ENCODE peak calls at places on chromosomes 1 and 21, in ten cellular contexts. W, S, P, X, D, Q, L, G, U and M are unnamed samples.

GRCh38 chr1:234262754-234263105 is 110.5 kb upstream of the COA6 start:
- DNase-seq in W (no peak), S (no peak), P (peak), X (no peak), D (no peak), Q (no peak), L (no peak), G (no peak), U (no peak), M (no peak)

GRCh38 chr1:89546082-89546889 is 21.7 kb downstream of the LRRC8B start:
- DNase-seq in W (no peak), S (no peak), P (peak), X (peak), D (no peak), Q (no peak), L (no peak), G (no peak), U (no peak), M (no peak)

GRCh38 chr1:30715886-30716285 is 7.5 kb downstream of the MATN1 start:
- DNase-seq in W (no peak), S (peak), P (no peak), X (no peak), D (no peak), Q (no peak), L (no peak), G (no peak), U (no peak), M (no peak)

GRCh38 chr1:241749924-241750695 is 97.9 kb upstream of the EXO1 start:
- DNase-seq in W (no peak), S (no peak), P (no peak), X (no peak), D (no peak), Q (no peak), L (no peak), G (no peak), U (no peak), M (no peak)

GRCh38 chr1:117365350-117366280 is 1.6 kb upstream of the MAN1A2 start:
- DNase-seq in W (no peak), S (peak), P (peak), X (no peak), D (peak), Q (no peak), L (no peak), G (no peak), U (no peak), M (no peak)

GRCh38 chr1:225736651-225737097 is 41.0 kb upstream of the SRP9 start:
- DNase-seq in W (no peak), S (no peak), P (no peak), X (no peak), D (no peak), Q (no peak), L (no peak), G (no peak), U (no peak), M (no peak)

GRCh38 chr1:198676253-198676652 is 37.4 kb downstream of the PTPRC start:
- DNase-seq in W (no peak), S (no peak), P (no peak), X (peak), D (no peak), Q (no peak), L (no peak), G (no peak), U (no peak), M (no peak)

GRCh38 chr1:41655632-41656031 is 171.1 kb upstream of the EDN2 start:
- DNase-seq in W (no peak), S (no peak), P (no peak), X (no peak), D (no peak), Q (no peak), L (no peak), G (no peak), U (no peak), M (no peak)

GRCh38 chr1:13927736-13928135 is 227.7 kb downstream of the PRDM2 start:
- DNase-seq in W (no peak), S (no peak), P (no peak), X (no peak), D (no peak), Q (no peak), L (no peak), G (no peak), U (no peak), M (no peak)

GRCh38 chr1:110634455-110635281 is 28.5 kb upstream of the KCNA2 start:
- DNase-seq in W (peak), S (peak), P (peak), X (no peak), D (peak), Q (peak), L (peak), G (peak), U (peak), M (peak)

GRCh38 chr1:21931171-21932093 is 5.7 kb downstream of the HSPG2 start:
- DNase-seq in W (no peak), S (peak), P (peak), X (peak), D (peak), Q (peak), L (no peak), G (no peak), U (peak), M (peak)

GRCh38 chr21:45478816-45479669 is 63.2 kb downstream of the SLC19A1 start:
- DNase-seq in W (no peak), S (no peak), P (no peak), X (no peak), D (no peak), Q (no peak), L (no peak), G (no peak), U (no peak), M (no peak)

GRCh38 chr1:42282024-42282579 is 52.9 kb downstream of the FOXJ3 start:
- DNase-seq in W (peak), S (no peak), P (peak), X (no peak), D (no peak), Q (no peak), L (no peak), G (no peak), U (no peak), M (no peak)

GRCh38 chr1:21761052-21761451 is 21.9 kb downstream of the USP48 start:
- DNase-seq in W (no peak), S (no peak), P (no peak), X (no peak), D (no peak), Q (no peak), L (no peak), G (no peak), U (no peak), M (no peak)

GRCh38 chr1:87028576-87028975 is 114.1 kb downstream of the HS2ST1 start:
- DNase-seq in W (no peak), S (no peak), P (no peak), X (peak), D (no peak), Q (no peak), L (no peak), G (no peak), U (no peak), M (no peak)

GRCh38 chr1:87039096-87039495 is 124.7 kb downstream of the HS2ST1 start:
- DNase-seq in W (no peak), S (no peak), P (no peak), X (no peak), D (no peak), Q (no peak), L (no peak), G (no peak), U (no peak), M (no peak)

GRCh38 chr1:87030740-87031400 is 116.4 kb downstream of the HS2ST1 start:
- DNase-seq in W (no peak), S (no peak), P (no peak), X (no peak), D (no peak), Q (no peak), L (no peak), G (no peak), U (no peak), M (no peak)

DNA sequence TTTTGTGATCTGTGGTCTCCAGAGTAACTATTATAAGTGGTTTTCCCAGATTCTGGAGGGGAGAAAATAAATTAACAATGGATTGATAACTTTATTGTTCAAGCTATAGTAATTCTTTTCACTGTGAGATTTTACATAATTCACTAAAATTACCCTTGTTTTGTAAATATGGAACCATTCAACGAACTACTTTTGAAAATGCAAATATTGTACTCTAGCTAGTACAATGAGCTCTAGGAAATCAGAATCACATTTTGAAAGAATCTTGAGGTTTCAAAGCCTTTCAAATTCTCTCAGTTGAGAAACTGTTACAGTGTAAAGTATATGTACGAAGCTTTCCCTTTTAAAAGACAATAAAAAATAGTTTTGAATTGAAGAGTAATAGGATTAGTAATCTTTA is 119.9 kb downstream of the HS2ST1 start:
- DNase-seq in W (no peak), S (no peak), P (no peak), X (no peak), D (no peak), Q (no peak), L (no peak), G (no peak), U (no peak), M (no peak)
- TF ChIP-seq POLR2A in W (no peak), S (no peak), P (no peak), X (no peak), D (no peak), Q (no peak), L (no peak), G (no peak), U (no peak), M (no peak)

DNA sequence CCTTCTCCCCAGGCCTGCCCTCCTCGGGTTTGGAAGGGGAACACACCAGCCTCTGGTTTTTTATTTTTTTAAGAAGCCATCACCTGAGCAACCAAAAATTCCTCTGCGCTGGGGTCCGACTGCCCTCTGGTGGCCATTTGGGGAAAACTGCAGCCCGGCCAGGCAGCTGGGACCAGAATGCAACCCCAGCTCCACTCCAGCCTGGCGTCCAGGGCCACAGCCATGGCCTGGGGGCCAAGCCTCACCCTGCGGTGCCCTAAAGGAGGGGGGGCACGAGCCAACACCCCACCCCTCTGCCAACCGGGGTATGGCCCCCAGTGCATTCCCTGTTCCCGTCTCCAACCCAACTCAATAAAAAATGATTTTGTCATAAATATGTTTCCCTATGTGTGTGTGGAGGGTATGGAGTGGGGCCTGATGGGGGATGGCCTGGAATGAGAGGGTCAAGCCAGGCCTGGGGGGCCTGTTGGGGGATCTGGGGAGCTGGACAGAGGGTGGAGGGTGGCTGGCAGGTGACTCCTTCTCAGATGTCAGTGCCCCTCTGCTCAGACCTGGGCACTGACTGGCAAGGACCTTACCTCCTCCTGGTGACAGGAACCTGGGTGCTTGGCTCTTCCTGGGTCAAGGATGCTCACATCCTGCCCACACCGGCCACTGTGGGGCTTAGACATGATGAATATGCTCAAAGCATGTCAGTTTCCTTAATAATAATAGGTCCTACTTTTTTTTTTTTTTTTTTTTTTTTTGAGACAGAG is 3.2 kb downstream of the GPR3 start:
- DNase-seq in W (peak), S (peak), P (peak), X (peak), D (peak), Q (peak), L (peak), G (peak), U (peak), M (peak)
- TF ChIP-seq POLR2A in W (no peak), S (no peak), P (no peak), X (no peak), D (no peak), Q (no peak), L (peak), G (no peak), U (no peak), M (no peak)

GRCh38 chr1:151540021-151540981 is at the start of gene TUFT1:
- DNase-seq in W (peak), S (peak), P (peak), X (peak), D (peak), Q (peak), L (peak), G (peak), U (peak), M (peak)
- TF ChIP-seq POLR2A in W (peak), S (peak), P (peak), X (peak), D (peak), Q (peak), L (peak), G (peak), U (peak), M (no peak)

DNA sequence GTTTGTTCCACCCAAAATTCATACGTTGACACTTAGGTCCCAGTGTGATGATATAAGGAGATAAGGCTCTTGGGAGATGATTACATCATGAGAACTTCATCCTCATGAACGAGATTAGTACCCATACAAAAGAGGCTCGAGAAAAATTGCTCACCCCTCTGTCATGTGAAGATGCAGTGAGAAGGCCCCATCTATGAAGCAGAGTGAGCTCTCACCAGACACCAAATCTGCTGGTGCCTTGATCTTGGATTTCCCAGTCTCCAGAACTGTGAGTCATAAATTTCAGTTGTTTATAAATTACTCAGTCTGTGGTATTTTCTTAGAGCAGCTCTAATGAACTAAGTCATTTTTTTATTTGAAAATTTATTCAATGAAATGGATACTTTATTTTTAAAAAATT is 42.6 kb upstream of the USP25 start:
- DNase-seq in W (no peak), S (no peak), P (peak), X (no peak), D (no peak), Q (no peak), L (no peak), G (no peak), U (no peak), M (no peak)
- TF ChIP-seq POLR2A in W (no peak), S (no peak), P (no peak), X (no peak), D (no peak), Q (no peak), L (no peak), G (no peak), U (no peak), M (no peak)

GRCh38 chr1:6087402-6087772 is 41.7 kb downstream of the KCNAB2 start:
- DNase-seq in W (no peak), S (no peak), P (no peak), X (no peak), D (no peak), Q (no peak), L (no peak), G (no peak), U (no peak), M (no peak)

GRCh38 chr1:6086358-6086757 is 40.7 kb downstream of the KCNAB2 start:
- DNase-seq in W (no peak), S (no peak), P (no peak), X (no peak), D (no peak), Q (no peak), L (no peak), G (no peak), U (no peak), M (no peak)

GRCh38 chr1:6085666-6086065 is 40.0 kb downstream of the KCNAB2 start:
- DNase-seq in W (no peak), S (no peak), P (no peak), X (no peak), D (no peak), Q (no peak), L (no peak), G (no peak), U (no peak), M (no peak)

GRCh38 chr1:6087958-6088357 is 42.3 kb downstream of the KCNAB2 start:
- DNase-seq in W (no peak), S (no peak), P (no peak), X (no peak), D (no peak), Q (no peak), L (no peak), G (no peak), U (no peak), M (no peak)

DNA sequence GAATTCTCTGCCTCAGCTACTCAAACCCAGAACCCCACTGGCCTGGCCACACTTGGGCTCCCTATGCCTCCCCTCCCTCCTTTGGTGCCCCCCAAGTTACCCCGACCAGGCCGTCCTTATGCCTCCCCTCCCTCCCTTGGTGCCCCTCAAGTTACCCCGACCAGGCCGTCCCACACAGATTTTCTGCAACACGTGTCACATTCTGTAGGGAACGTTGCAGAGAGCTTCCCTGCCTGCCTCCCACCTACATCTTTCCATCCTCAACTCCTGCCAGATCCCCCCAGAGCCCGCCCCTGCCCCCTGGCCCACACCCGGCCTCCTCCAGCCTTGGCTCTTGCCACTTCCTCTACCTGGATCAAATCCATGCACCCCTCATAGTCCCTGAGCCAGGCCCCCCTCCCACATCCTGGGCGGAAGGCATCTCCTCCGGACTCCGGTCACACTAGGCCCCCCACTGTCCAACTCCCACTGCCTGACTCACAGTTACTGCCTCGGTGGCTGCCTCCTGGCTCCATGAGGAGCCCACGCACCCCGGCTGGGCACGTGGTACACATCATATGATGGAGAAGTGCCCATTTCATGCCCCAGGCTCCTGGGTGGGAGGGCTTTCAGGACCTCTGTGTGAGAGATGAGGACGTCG is 41.2 kb downstream of the KCNAB2 start:
- DNase-seq in W (no peak), S (no peak), P (no peak), X (no peak), D (no peak), Q (no peak), L (no peak), G (no peak), U (no peak), M (no peak)
- TF ChIP-seq POLR2A in W (no peak), S (no peak), P (no peak), X (no peak), D (no peak), Q (no peak), L (no peak), G (no peak), U (no peak), M (no peak)